ENCODE peak calls at places on chromosome 12, in six cellular contexts. O, Y, V, H, W and I are unnamed samples.

GRCh38 chr12:109223211-109223610 is 85.9 kb downstream of the FOXN4 start:
- DNase-seq in O (no peak), Y (no peak), V (no peak), H (no peak), W (no peak), I (no peak)

GRCh38 chr12:29739279-29739991 is 44.3 kb downstream of the TMTC1 start:
- DNase-seq in O (no peak), Y (no peak), V (no peak), H (no peak), W (no peak), I (no peak)

GRCh38 chr12:70646850-70647249 is 9.6 kb upstream of the PTPRB start:
- DNase-seq in O (no peak), Y (no peak), V (no peak), H (no peak), W (no peak), I (no peak)

GRCh38 chr12:46362895-46363581 is 9.5 kb downstream of the SLC38A2 start:
- DNase-seq in O (no peak), Y (no peak), V (no peak), H (no peak), W (no peak), I (no peak)

GRCh38 chr12:113103756-113104450 is 31.7 kb downstream of the RASAL1 start:
- DNase-seq in O (no peak), Y (no peak), V (no peak), H (no peak), W (no peak), I (no peak)

GRCh38 chr12:543114-543451 is 83.3 kb downstream of the B4GALNT3 start:
- DNase-seq in O (no peak), Y (no peak), V (no peak), H (no peak), W (no peak), I (no peak)

GRCh38 chr12:51077930-51078329 is 5.5 kb downstream of the CSRNP2 start:
- DNase-seq in O (no peak), Y (no peak), V (no peak), H (no peak), W (no peak), I (no peak)

GRCh38 chr12:54489857-54490256 is 7.7 kb upstream of the NCKAP1L start:
- DNase-seq in O (no peak), Y (no peak), V (no peak), H (no peak), W (no peak), I (no peak)

GRCh38 chr12:126998747-126999285 is 1268.2 kb upstream of the TMEM132C start:
- DNase-seq in O (no peak), Y (no peak), V (no peak), H (no peak), W (no peak), I (no peak)

GRCh38 chr12:78928200-78929074 is 63.9 kb downstream of the SYT1 start:
- DNase-seq in O (peak), Y (no peak), V (peak), H (no peak), W (no peak), I (no peak)

GRCh38 chr12:52437508-52437907 is 3.3 kb upstream of the KRT75 start:
- DNase-seq in O (no peak), Y (no peak), V (no peak), H (no peak), W (no peak), I (no peak)

GRCh38 chr12:106082216-106083175 is 56.3 kb downstream of the NUAK1 start:
- DNase-seq in O (no peak), Y (no peak), V (no peak), H (no peak), W (no peak), I (no peak)

GRCh38 chr12:106085213-106085612 is 53.5 kb downstream of the NUAK1 start:
- DNase-seq in O (no peak), Y (no peak), V (no peak), H (no peak), W (no peak), I (no peak)

GRCh38 chr12:106086696-106087095 is 52.1 kb downstream of the NUAK1 start:
- DNase-seq in O (no peak), Y (no peak), V (no peak), H (no peak), W (no peak), I (no peak)

GRCh38 chr12:106084759-106085158 is 54.0 kb downstream of the NUAK1 start:
- DNase-seq in O (no peak), Y (no peak), V (no peak), H (no peak), W (no peak), I (no peak)

GRCh38 chr12:106084048-106084671 is 54.6 kb downstream of the NUAK1 start:
- DNase-seq in O (peak), Y (no peak), V (peak), H (no peak), W (no peak), I (no peak)
- TF ChIP-seq POLR2A in O (no peak), Y (no peak), V (no peak), H (no peak), W (no peak), I (no peak)

GRCh38 chr12:132828706-132829534 is at the start of gene GOLGA3:
- DNase-seq in O (peak), Y (peak), V (peak), H (peak), W (peak), I (peak)
- TF ChIP-seq POLR2A in O (peak), Y (peak), V (peak), H (peak), W (peak), I (peak)

DNA sequence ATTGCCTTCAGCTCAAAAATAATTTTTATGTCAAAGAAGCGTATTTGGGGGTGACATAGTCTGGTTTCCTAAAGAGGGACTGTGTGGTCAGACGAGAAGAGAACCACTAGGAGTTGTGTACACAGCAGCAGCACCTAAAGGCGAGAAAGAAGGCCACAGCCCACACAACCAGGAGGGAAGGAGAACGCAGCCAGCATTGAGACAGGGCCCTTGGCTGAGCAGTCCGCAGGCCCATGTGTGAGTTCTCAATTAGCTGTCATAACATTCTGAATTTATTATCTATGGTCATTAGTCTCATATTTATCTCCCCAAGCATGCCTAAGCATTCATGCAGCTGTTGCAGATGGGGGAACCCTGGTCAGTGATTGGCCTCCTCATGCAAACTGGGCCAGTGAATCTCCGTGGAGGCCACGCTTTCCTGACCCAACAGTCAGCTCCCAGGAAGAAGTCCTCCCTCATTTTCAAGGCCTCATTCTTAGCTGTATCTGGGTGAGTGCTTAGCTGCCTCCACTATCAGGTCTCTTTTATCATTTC is 81.2 kb upstream of the ATF7IP start:
- DNase-seq in O (no peak), Y (no peak), V (no peak), H (no peak), W (peak), I (no peak)
- TF ChIP-seq POLR2A in O (no peak), Y (no peak), V (no peak), H (no peak), W (no peak), I (no peak)

GRCh38 chr12:49365542-49365941 is 1.7 kb upstream of the SPATS2 start:
- DNase-seq in O (no peak), Y (no peak), V (no peak), H (no peak), W (no peak), I (no peak)

GRCh38 chr12:49366652-49367380 is 446 bp upstream of the SPATS2 start:
- DNase-seq in O (peak), Y (peak), V (peak), H (peak), W (peak), I (peak)

GRCh38 chr12:49369723-49370145 is 2.5 kb downstream of the SPATS2 start:
- DNase-seq in O (no peak), Y (no peak), V (peak), H (no peak), W (peak), I (peak)

GRCh38 chr12:49368240-49368600 is 958 bp downstream of the SPATS2 start:
- DNase-seq in O (no peak), Y (no peak), V (no peak), H (no peak), W (no peak), I (no peak)

GRCh38 chr12:49367381-49368239 is at the start of gene SPATS2:
- DNase-seq in O (no peak), Y (peak), V (no peak), H (no peak), W (no peak), I (peak)
- TF ChIP-seq POLR2A in O (no peak), Y (peak), V (peak), H (peak), W (no peak), I (peak)

DNA sequence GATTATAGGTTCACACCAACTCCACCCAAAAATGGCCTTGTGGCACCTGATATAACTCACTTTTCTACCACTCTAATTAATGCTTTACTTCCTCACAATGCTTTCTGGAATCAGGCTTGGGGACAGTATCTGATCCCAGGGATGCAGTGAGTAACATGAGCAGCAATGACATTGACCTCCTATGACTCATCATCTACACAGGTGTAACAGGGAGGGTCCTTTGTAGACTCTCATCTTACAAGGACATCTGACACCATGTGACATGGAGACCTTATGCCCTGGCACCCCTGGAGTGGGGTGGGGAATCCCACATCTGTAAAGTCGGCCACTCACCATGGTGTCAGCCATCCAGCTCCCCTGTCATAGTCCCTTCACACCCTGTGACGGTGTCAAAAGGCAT is 586.4 kb downstream of the MED13L start:
- DNase-seq in O (peak), Y (no peak), V (no peak), H (no peak), W (no peak), I (no peak)
- TF ChIP-seq POLR2A in O (no peak), Y (no peak), V (no peak), H (no peak), W (no peak), I (no peak)

DNA sequence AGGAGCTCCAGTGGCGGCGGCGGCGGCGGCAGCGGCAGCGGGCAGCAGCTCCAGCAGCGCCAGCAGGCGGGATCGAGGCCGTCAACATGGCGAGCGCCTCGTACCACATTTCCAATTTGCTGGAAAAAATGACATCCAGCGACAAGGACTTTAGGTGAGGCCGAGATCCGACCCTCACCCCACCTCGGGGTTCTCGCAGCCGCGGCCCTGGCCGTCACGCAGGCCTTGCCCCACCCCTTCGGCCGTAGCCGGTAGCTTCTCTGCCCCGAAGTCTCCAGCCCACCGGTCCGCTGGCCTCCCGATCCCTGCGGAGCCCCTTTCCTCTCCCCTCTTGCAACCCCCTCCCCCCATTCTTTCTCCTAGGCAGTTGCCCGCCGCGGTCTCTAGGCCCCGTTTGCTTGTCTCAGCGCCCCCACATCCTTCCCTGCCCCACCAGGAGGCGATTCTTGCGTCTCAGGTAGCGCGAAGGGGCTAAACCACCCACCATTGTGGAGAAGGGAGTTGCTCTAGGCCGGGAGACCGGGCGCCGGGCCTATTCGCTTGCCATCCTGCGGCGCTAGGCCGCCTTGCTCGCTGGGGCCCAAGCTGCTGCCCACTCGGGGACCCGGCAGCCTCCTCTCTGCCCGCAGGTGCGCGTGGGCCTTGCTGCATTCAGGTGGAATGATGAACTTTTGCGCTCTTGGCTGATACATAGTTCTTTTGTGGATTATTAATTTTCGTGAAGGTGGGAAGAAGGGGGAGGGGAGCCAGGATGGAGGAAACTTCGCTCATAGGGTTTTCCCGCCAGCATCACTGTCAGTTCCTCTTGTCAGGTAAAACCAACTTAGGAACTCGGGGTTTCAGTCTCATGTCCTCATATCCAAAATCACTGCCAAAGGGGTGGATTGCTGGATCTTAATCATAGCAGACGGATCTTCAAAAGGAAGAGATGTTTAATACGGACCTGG is 747 bp downstream of the CAND1 start:
- DNase-seq in O (no peak), Y (peak), V (peak), H (peak), W (peak), I (no peak)
- TF ChIP-seq POLR2A in O (no peak), Y (no peak), V (peak), H (peak), W (no peak), I (no peak)

GRCh38 chr12:96219700-96220206 is 25.6 kb downstream of the ELK3 start:
- DNase-seq in O (peak), Y (peak), V (peak), H (no peak), W (no peak), I (no peak)
- TF ChIP-seq POLR2A in O (no peak), Y (no peak), V (peak), H (no peak), W (no peak), I (no peak)

DNA sequence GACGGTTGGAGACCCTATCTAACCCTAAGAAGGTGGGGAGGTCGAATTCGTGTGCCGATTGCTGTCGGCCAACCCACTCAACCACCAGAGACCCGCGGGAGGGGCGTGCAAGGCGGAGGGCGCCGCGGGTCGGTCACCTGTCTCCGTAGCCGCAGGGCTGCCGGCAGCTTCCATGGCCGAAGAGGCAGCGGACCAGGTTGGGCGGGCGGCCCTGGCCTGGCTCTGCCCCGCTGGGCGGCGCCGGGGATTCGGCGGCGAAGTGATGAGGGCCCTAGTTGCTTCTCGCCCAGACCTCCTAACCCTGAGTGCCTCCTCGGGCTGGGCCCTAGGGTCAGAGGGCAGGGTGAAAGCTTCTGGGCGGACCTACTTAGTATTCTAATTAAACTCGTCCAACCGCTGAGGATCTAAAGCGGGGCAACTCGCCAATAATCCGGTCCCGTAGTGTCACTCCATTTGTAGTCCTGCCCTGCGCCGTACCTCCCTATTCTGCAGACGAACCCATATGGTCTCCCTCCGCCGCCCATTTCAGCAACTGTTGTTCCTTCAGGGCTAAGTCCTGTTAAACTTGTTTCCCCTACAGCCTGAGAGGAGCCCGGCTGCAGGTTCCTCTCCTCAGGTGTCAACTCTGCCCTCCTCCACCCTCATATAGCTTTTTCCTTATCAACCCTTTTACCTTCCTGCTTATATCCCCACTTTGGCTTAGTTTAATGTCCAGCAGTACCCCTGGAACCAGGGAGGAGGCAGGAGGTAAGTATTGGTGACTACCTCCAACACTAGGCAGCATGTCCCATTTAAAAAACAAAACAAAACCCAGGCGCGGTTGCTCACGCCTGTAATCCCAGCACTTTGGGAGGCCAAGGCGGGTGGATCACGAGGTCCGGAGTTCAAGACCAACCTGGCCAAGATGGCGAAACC is at the start of gene PYM1:
- DNase-seq in O (peak), Y (peak), V (peak), H (peak), W (peak), I (peak)
- TF ChIP-seq POLR2A in O (peak), Y (peak), V (peak), H (peak), W (no peak), I (peak)